ENCODE peak calls at places on chromosome 12, in ten cellular contexts. One of them, this sample, is unnamed.

GRCh38 chr12:54604436-54604835 is 16.0 kb upstream of the PPP1R1A start:
- DNase-seq in colonic mucosa: no peak
- DNase-seq in endothelial cell: no peak
- DNase-seq in adrenal gland: no peak
- DNase-seq in activated CD4-positive, alpha-beta T cell treated with anti-CD3 and anti-CD28 coated beads, Interleukin-2, amount 10 ng/mL, durations not matched to agents 7 days and 5 days: no peak
- DNase-seq in nucleus accumbens: no peak
- DNase-seq in fibroblast of lung: no peak
- DNase-seq in heart right ventricle: no peak
- DNase-seq in stimulated activated CD8-positive, alpha-beta memory T cell treated with anti-CD3 and anti-CD28 coated beads, Interleukin-2, amount 100 ng/mL, for 48 hours: no peak
- DNase-seq in iris pigment epithelial cell: no peak
- DNase-seq in this sample: no peak

GRCh38 chr12:66409195-66409871 is 107.0 kb downstream of the HELB start:
- DNase-seq in fibroblast of lung: peak
- DNase-seq in iris pigment epithelial cell: peak
- DNase-seq in adrenal gland: peak
- DNase-seq in activated CD4-positive, alpha-beta T cell treated with anti-CD3 and anti-CD28 coated beads, Interleukin-2, amount 10 ng/mL, durations not matched to agents 7 days and 5 days: peak
- DNase-seq in stimulated activated CD8-positive, alpha-beta memory T cell treated with anti-CD3 and anti-CD28 coated beads, Interleukin-2, amount 100 ng/mL, for 48 hours: no peak
- DNase-seq in colonic mucosa: peak
- DNase-seq in heart right ventricle: peak
- DNase-seq in nucleus accumbens: no peak
- DNase-seq in endothelial cell: peak
- DNase-seq in this sample: no peak

GRCh38 chr12:84599539-84599938 is 313.1 kb downstream of the SLC6A15 start:
- DNase-seq in activated CD4-positive, alpha-beta T cell treated with anti-CD3 and anti-CD28 coated beads, Interleukin-2, amount 10 ng/mL, durations not matched to agents 7 days and 5 days: no peak
- DNase-seq in endothelial cell: no peak
- DNase-seq in adrenal gland: no peak
- DNase-seq in nucleus accumbens: no peak
- DNase-seq in fibroblast of lung: peak
- DNase-seq in iris pigment epithelial cell: peak
- DNase-seq in heart right ventricle: no peak
- DNase-seq in colonic mucosa: no peak
- DNase-seq in stimulated activated CD8-positive, alpha-beta memory T cell treated with anti-CD3 and anti-CD28 coated beads, Interleukin-2, amount 100 ng/mL, for 48 hours: no peak
- DNase-seq in this sample: no peak

GRCh38 chr12:24822121-24822899 is 126.6 kb downstream of the BCAT1 start:
- DNase-seq in adrenal gland: no peak
- DNase-seq in nucleus accumbens: no peak
- DNase-seq in endothelial cell: no peak
- DNase-seq in stimulated activated CD8-positive, alpha-beta memory T cell treated with anti-CD3 and anti-CD28 coated beads, Interleukin-2, amount 100 ng/mL, for 48 hours: no peak
- DNase-seq in heart right ventricle: no peak
- DNase-seq in iris pigment epithelial cell: peak
- DNase-seq in activated CD4-positive, alpha-beta T cell treated with anti-CD3 and anti-CD28 coated beads, Interleukin-2, amount 10 ng/mL, durations not matched to agents 7 days and 5 days: no peak
- DNase-seq in fibroblast of lung: peak
- DNase-seq in colonic mucosa: no peak
- DNase-seq in this sample: peak

GRCh38 chr12:100110276-100110675 is 32.4 kb downstream of the BLTP3B start:
- DNase-seq in adrenal gland: no peak
- DNase-seq in colonic mucosa: no peak
- DNase-seq in fibroblast of lung: no peak
- DNase-seq in iris pigment epithelial cell: no peak
- DNase-seq in endothelial cell: no peak
- DNase-seq in stimulated activated CD8-positive, alpha-beta memory T cell treated with anti-CD3 and anti-CD28 coated beads, Interleukin-2, amount 100 ng/mL, for 48 hours: no peak
- DNase-seq in activated CD4-positive, alpha-beta T cell treated with anti-CD3 and anti-CD28 coated beads, Interleukin-2, amount 10 ng/mL, durations not matched to agents 7 days and 5 days: no peak
- DNase-seq in nucleus accumbens: no peak
- DNase-seq in heart right ventricle: no peak
- DNase-seq in this sample: no peak

GRCh38 chr12:104573-105081 is 38.1 kb downstream of the IQSEC3 start:
- DNase-seq in heart right ventricle: no peak
- DNase-seq in adrenal gland: no peak
- DNase-seq in iris pigment epithelial cell: no peak
- DNase-seq in fibroblast of lung: no peak
- DNase-seq in endothelial cell: no peak
- DNase-seq in stimulated activated CD8-positive, alpha-beta memory T cell treated with anti-CD3 and anti-CD28 coated beads, Interleukin-2, amount 100 ng/mL, for 48 hours: peak
- DNase-seq in nucleus accumbens: no peak
- DNase-seq in colonic mucosa: peak
- DNase-seq in activated CD4-positive, alpha-beta T cell treated with anti-CD3 and anti-CD28 coated beads, Interleukin-2, amount 10 ng/mL, durations not matched to agents 7 days and 5 days: no peak
- DNase-seq in this sample: no peak

GRCh38 chr12:110355080-110355479 is 48.4 kb downstream of the ANAPC7 start:
- DNase-seq in nucleus accumbens: no peak
- DNase-seq in iris pigment epithelial cell: peak
- DNase-seq in heart right ventricle: no peak
- DNase-seq in fibroblast of lung: peak
- DNase-seq in stimulated activated CD8-positive, alpha-beta memory T cell treated with anti-CD3 and anti-CD28 coated beads, Interleukin-2, amount 100 ng/mL, for 48 hours: no peak
- DNase-seq in endothelial cell: peak
- DNase-seq in colonic mucosa: no peak
- DNase-seq in adrenal gland: no peak
- DNase-seq in activated CD4-positive, alpha-beta T cell treated with anti-CD3 and anti-CD28 coated beads, Interleukin-2, amount 10 ng/mL, durations not matched to agents 7 days and 5 days: peak
- DNase-seq in this sample: no peak

GRCh38 chr12:31517994-31518393 is 72.9 kb downstream of the DENND5B start:
- DNase-seq in nucleus accumbens: no peak
- DNase-seq in adrenal gland: no peak
- DNase-seq in endothelial cell: no peak
- DNase-seq in stimulated activated CD8-positive, alpha-beta memory T cell treated with anti-CD3 and anti-CD28 coated beads, Interleukin-2, amount 100 ng/mL, for 48 hours: no peak
- DNase-seq in iris pigment epithelial cell: peak
- DNase-seq in activated CD4-positive, alpha-beta T cell treated with anti-CD3 and anti-CD28 coated beads, Interleukin-2, amount 10 ng/mL, durations not matched to agents 7 days and 5 days: no peak
- DNase-seq in heart right ventricle: no peak
- DNase-seq in fibroblast of lung: peak
- DNase-seq in colonic mucosa: no peak
- DNase-seq in this sample: no peak

GRCh38 chr12:51262758-51263177 is 7.4 kb downstream of the SMAGP start:
- DNase-seq in activated CD4-positive, alpha-beta T cell treated with anti-CD3 and anti-CD28 coated beads, Interleukin-2, amount 10 ng/mL, durations not matched to agents 7 days and 5 days: peak
- DNase-seq in nucleus accumbens: no peak
- DNase-seq in adrenal gland: peak
- DNase-seq in fibroblast of lung: peak
- DNase-seq in heart right ventricle: no peak
- DNase-seq in stimulated activated CD8-positive, alpha-beta memory T cell treated with anti-CD3 and anti-CD28 coated beads, Interleukin-2, amount 100 ng/mL, for 48 hours: no peak
- DNase-seq in endothelial cell: peak
- DNase-seq in iris pigment epithelial cell: peak
- DNase-seq in colonic mucosa: peak
- DNase-seq in this sample: no peak

GRCh38 chr12:60231301-60231700 is 635.5 kb downstream of the SLC16A7 start:
- DNase-seq in stimulated activated CD8-positive, alpha-beta memory T cell treated with anti-CD3 and anti-CD28 coated beads, Interleukin-2, amount 100 ng/mL, for 48 hours: no peak
- DNase-seq in endothelial cell: no peak
- DNase-seq in fibroblast of lung: no peak
- DNase-seq in activated CD4-positive, alpha-beta T cell treated with anti-CD3 and anti-CD28 coated beads, Interleukin-2, amount 10 ng/mL, durations not matched to agents 7 days and 5 days: no peak
- DNase-seq in heart right ventricle: no peak
- DNase-seq in colonic mucosa: no peak
- DNase-seq in adrenal gland: no peak
- DNase-seq in nucleus accumbens: no peak
- DNase-seq in iris pigment epithelial cell: no peak
- DNase-seq in this sample: no peak

GRCh38 chr12:66002812-66003211 is 127.7 kb downstream of the LLPH start:
- DNase-seq in heart right ventricle: no peak
- DNase-seq in stimulated activated CD8-positive, alpha-beta memory T cell treated with anti-CD3 and anti-CD28 coated beads, Interleukin-2, amount 100 ng/mL, for 48 hours: no peak
- DNase-seq in endothelial cell: no peak
- DNase-seq in adrenal gland: no peak
- DNase-seq in colonic mucosa: no peak
- DNase-seq in activated CD4-positive, alpha-beta T cell treated with anti-CD3 and anti-CD28 coated beads, Interleukin-2, amount 10 ng/mL, durations not matched to agents 7 days and 5 days: no peak
- DNase-seq in iris pigment epithelial cell: peak
- DNase-seq in fibroblast of lung: no peak
- DNase-seq in nucleus accumbens: no peak
- DNase-seq in this sample: no peak

GRCh38 chr12:54658306-54659264 is 10.4 kb upstream of the DCD start:
- DNase-seq in colonic mucosa: peak
- DNase-seq in activated CD4-positive, alpha-beta T cell treated with anti-CD3 and anti-CD28 coated beads, Interleukin-2, amount 10 ng/mL, durations not matched to agents 7 days and 5 days: peak
- DNase-seq in adrenal gland: peak
- DNase-seq in iris pigment epithelial cell: peak
- DNase-seq in nucleus accumbens: no peak
- DNase-seq in endothelial cell: peak
- DNase-seq in heart right ventricle: no peak
- DNase-seq in fibroblast of lung: no peak
- DNase-seq in stimulated activated CD8-positive, alpha-beta memory T cell treated with anti-CD3 and anti-CD28 coated beads, Interleukin-2, amount 100 ng/mL, for 48 hours: peak
- DNase-seq in this sample: no peak

GRCh38 chr12:121009744-121010143 is 6.5 kb downstream of the C12orf43 start:
- DNase-seq in stimulated activated CD8-positive, alpha-beta memory T cell treated with anti-CD3 and anti-CD28 coated beads, Interleukin-2, amount 100 ng/mL, for 48 hours: no peak
- DNase-seq in fibroblast of lung: peak
- DNase-seq in iris pigment epithelial cell: peak
- DNase-seq in adrenal gland: no peak
- DNase-seq in activated CD4-positive, alpha-beta T cell treated with anti-CD3 and anti-CD28 coated beads, Interleukin-2, amount 10 ng/mL, durations not matched to agents 7 days and 5 days: no peak
- DNase-seq in nucleus accumbens: no peak
- DNase-seq in heart right ventricle: no peak
- DNase-seq in endothelial cell: no peak
- DNase-seq in colonic mucosa: peak
- DNase-seq in this sample: no peak

GRCh38 chr12:78181544-78182162 is 351.0 kb downstream of the NAV3 start:
- DNase-seq in fibroblast of lung: no peak
- DNase-seq in colonic mucosa: no peak
- DNase-seq in nucleus accumbens: no peak
- DNase-seq in heart right ventricle: no peak
- DNase-seq in activated CD4-positive, alpha-beta T cell treated with anti-CD3 and anti-CD28 coated beads, Interleukin-2, amount 10 ng/mL, durations not matched to agents 7 days and 5 days: no peak
- DNase-seq in endothelial cell: no peak
- DNase-seq in iris pigment epithelial cell: peak
- DNase-seq in stimulated activated CD8-positive, alpha-beta memory T cell treated with anti-CD3 and anti-CD28 coated beads, Interleukin-2, amount 100 ng/mL, for 48 hours: no peak
- DNase-seq in adrenal gland: no peak
- DNase-seq in this sample: no peak

GRCh38 chr12:54701940-54702592 is 53.9 kb upstream of the DCD start:
- DNase-seq in colonic mucosa: no peak
- DNase-seq in stimulated activated CD8-positive, alpha-beta memory T cell treated with anti-CD3 and anti-CD28 coated beads, Interleukin-2, amount 100 ng/mL, for 48 hours: no peak
- DNase-seq in endothelial cell: no peak
- DNase-seq in adrenal gland: no peak
- DNase-seq in iris pigment epithelial cell: peak
- DNase-seq in fibroblast of lung: peak
- DNase-seq in nucleus accumbens: no peak
- DNase-seq in heart right ventricle: no peak
- DNase-seq in activated CD4-positive, alpha-beta T cell treated with anti-CD3 and anti-CD28 coated beads, Interleukin-2, amount 10 ng/mL, durations not matched to agents 7 days and 5 days: peak
- DNase-seq in this sample: no peak

GRCh38 chr12:26091837-26092236 is 33.0 kb downstream of the BHLHE41 start:
- DNase-seq in adrenal gland: no peak
- DNase-seq in heart right ventricle: no peak
- DNase-seq in nucleus accumbens: no peak
- DNase-seq in colonic mucosa: no peak
- DNase-seq in endothelial cell: peak
- DNase-seq in fibroblast of lung: no peak
- DNase-seq in activated CD4-positive, alpha-beta T cell treated with anti-CD3 and anti-CD28 coated beads, Interleukin-2, amount 10 ng/mL, durations not matched to agents 7 days and 5 days: no peak
- DNase-seq in stimulated activated CD8-positive, alpha-beta memory T cell treated with anti-CD3 and anti-CD28 coated beads, Interleukin-2, amount 100 ng/mL, for 48 hours: no peak
- DNase-seq in iris pigment epithelial cell: peak
- DNase-seq in this sample: no peak

GRCh38 chr12:5977556-5977955 is 32.5 kb upstream of the ANO2 start:
- DNase-seq in heart right ventricle: no peak
- DNase-seq in stimulated activated CD8-positive, alpha-beta memory T cell treated with anti-CD3 and anti-CD28 coated beads, Interleukin-2, amount 100 ng/mL, for 48 hours: no peak
- DNase-seq in endothelial cell: no peak
- DNase-seq in adrenal gland: no peak
- DNase-seq in iris pigment epithelial cell: no peak
- DNase-seq in colonic mucosa: no peak
- DNase-seq in fibroblast of lung: no peak
- DNase-seq in nucleus accumbens: no peak
- DNase-seq in activated CD4-positive, alpha-beta T cell treated with anti-CD3 and anti-CD28 coated beads, Interleukin-2, amount 10 ng/mL, durations not matched to agents 7 days and 5 days: no peak
- DNase-seq in this sample: no peak

GRCh38 chr12:114945351-114945750 is 261.4 kb upstream of the TBX3 start:
- DNase-seq in heart right ventricle: no peak
- DNase-seq in adrenal gland: no peak
- DNase-seq in stimulated activated CD8-positive, alpha-beta memory T cell treated with anti-CD3 and anti-CD28 coated beads, Interleukin-2, amount 100 ng/mL, for 48 hours: no peak
- DNase-seq in iris pigment epithelial cell: no peak
- DNase-seq in fibroblast of lung: peak
- DNase-seq in activated CD4-positive, alpha-beta T cell treated with anti-CD3 and anti-CD28 coated beads, Interleukin-2, amount 10 ng/mL, durations not matched to agents 7 days and 5 days: no peak
- DNase-seq in endothelial cell: no peak
- DNase-seq in colonic mucosa: no peak
- DNase-seq in nucleus accumbens: no peak
- DNase-seq in this sample: no peak

GRCh38 chr12:80711866-80712265 is 4.4 kb downstream of the MYF6 start:
- DNase-seq in fibroblast of lung: no peak
- DNase-seq in heart right ventricle: no peak
- DNase-seq in stimulated activated CD8-positive, alpha-beta memory T cell treated with anti-CD3 and anti-CD28 coated beads, Interleukin-2, amount 100 ng/mL, for 48 hours: no peak
- DNase-seq in endothelial cell: no peak
- DNase-seq in activated CD4-positive, alpha-beta T cell treated with anti-CD3 and anti-CD28 coated beads, Interleukin-2, amount 10 ng/mL, durations not matched to agents 7 days and 5 days: no peak
- DNase-seq in iris pigment epithelial cell: no peak
- DNase-seq in colonic mucosa: no peak
- DNase-seq in adrenal gland: no peak
- DNase-seq in nucleus accumbens: no peak
- DNase-seq in this sample: no peak

GRCh38 chr12:40691913-40692616 is at the start of gene CNTN1:
- DNase-seq in adrenal gland: peak
- DNase-seq in heart right ventricle: no peak
- DNase-seq in fibroblast of lung: peak
- DNase-seq in stimulated activated CD8-positive, alpha-beta memory T cell treated with anti-CD3 and anti-CD28 coated beads, Interleukin-2, amount 100 ng/mL, for 48 hours: no peak
- DNase-seq in endothelial cell: peak
- DNase-seq in iris pigment epithelial cell: peak
- DNase-seq in colonic mucosa: peak
- DNase-seq in nucleus accumbens: peak
- DNase-seq in activated CD4-positive, alpha-beta T cell treated with anti-CD3 and anti-CD28 coated beads, Interleukin-2, amount 10 ng/mL, durations not matched to agents 7 days and 5 days: no peak
- DNase-seq in this sample: no peak

GRCh38 chr12:1635656-1636055 is 6.6 kb downstream of the WNT5B start:
- DNase-seq in iris pigment epithelial cell: peak
- DNase-seq in colonic mucosa: no peak
- DNase-seq in activated CD4-positive, alpha-beta T cell treated with anti-CD3 and anti-CD28 coated beads, Interleukin-2, amount 10 ng/mL, durations not matched to agents 7 days and 5 days: no peak
- DNase-seq in heart right ventricle: no peak
- DNase-seq in fibroblast of lung: no peak
- DNase-seq in stimulated activated CD8-positive, alpha-beta memory T cell treated with anti-CD3 and anti-CD28 coated beads, Interleukin-2, amount 100 ng/mL, for 48 hours: no peak
- DNase-seq in endothelial cell: no peak
- DNase-seq in adrenal gland: no peak
- DNase-seq in nucleus accumbens: no peak
- DNase-seq in this sample: no peak

GRCh38 chr12:59393506-59393905 is 202.3 kb upstream of the SLC16A7 start:
- DNase-seq in endothelial cell: no peak
- DNase-seq in iris pigment epithelial cell: no peak
- DNase-seq in fibroblast of lung: no peak
- DNase-seq in adrenal gland: no peak
- DNase-seq in nucleus accumbens: no peak
- DNase-seq in activated CD4-positive, alpha-beta T cell treated with anti-CD3 and anti-CD28 coated beads, Interleukin-2, amount 10 ng/mL, durations not matched to agents 7 days and 5 days: no peak
- DNase-seq in colonic mucosa: no peak
- DNase-seq in stimulated activated CD8-positive, alpha-beta memory T cell treated with anti-CD3 and anti-CD28 coated beads, Interleukin-2, amount 100 ng/mL, for 48 hours: no peak
- DNase-seq in heart right ventricle: no peak
- DNase-seq in this sample: no peak

GRCh38 chr12:94644141-94644575 is 6.2 kb downstream of the TMCC3 start:
- DNase-seq in colonic mucosa: no peak
- DNase-seq in heart right ventricle: no peak
- DNase-seq in activated CD4-positive, alpha-beta T cell treated with anti-CD3 and anti-CD28 coated beads, Interleukin-2, amount 10 ng/mL, durations not matched to agents 7 days and 5 days: peak
- DNase-seq in endothelial cell: no peak
- DNase-seq in adrenal gland: peak
- DNase-seq in fibroblast of lung: peak
- DNase-seq in nucleus accumbens: no peak
- DNase-seq in iris pigment epithelial cell: peak
- DNase-seq in stimulated activated CD8-positive, alpha-beta memory T cell treated with anti-CD3 and anti-CD28 coated beads, Interleukin-2, amount 100 ng/mL, for 48 hours: no peak
- DNase-seq in this sample: peak

GRCh38 chr12:72010365-72010764 is 71.7 kb downstream of the TPH2 start:
- DNase-seq in heart right ventricle: no peak
- DNase-seq in activated CD4-positive, alpha-beta T cell treated with anti-CD3 and anti-CD28 coated beads, Interleukin-2, amount 10 ng/mL, durations not matched to agents 7 days and 5 days: no peak
- DNase-seq in fibroblast of lung: peak
- DNase-seq in adrenal gland: no peak
- DNase-seq in iris pigment epithelial cell: peak
- DNase-seq in colonic mucosa: no peak
- DNase-seq in stimulated activated CD8-positive, alpha-beta memory T cell treated with anti-CD3 and anti-CD28 coated beads, Interleukin-2, amount 100 ng/mL, for 48 hours: no peak
- DNase-seq in nucleus accumbens: no peak
- DNase-seq in endothelial cell: no peak
- DNase-seq in this sample: no peak